ENCODE peak calls at places on chromosomes 2 and 18, in five cellular contexts. L is lower lobe of right lung, H is dorsolateral prefrontal cortex, E is fibroblast of the aortic adventitia, Q is AG20443. J is an unnamed sample.

GRCh38 chr2:58107803-58108710 is 61.5 kb downstream of the VRK2 start:
- DNase-seq in L (no peak), H (no peak), E (peak), Q (peak), J (peak)

GRCh38 chr2:136932700-136933099 is 167.4 kb downstream of the THSD7B start:
- DNase-seq in L (no peak), H (no peak), E (peak), Q (peak), J (no peak)

GRCh38 chr2:158973111-158973510 is 4.7 kb downstream of the TANC1 start:
- DNase-seq in L (no peak), H (no peak), E (no peak), Q (no peak), J (no peak)

GRCh38 chr18:24504401-24504800 is 44.0 kb downstream of the HRH4 start:
- DNase-seq in L (no peak), H (no peak), E (no peak), Q (no peak), J (no peak)

GRCh38 chr18:13550446-13551304 is 175.7 kb downstream of the FAM210A start:
- DNase-seq in L (no peak), H (no peak), E (no peak), Q (no peak), J (no peak)

GRCh38 chr2:239609583-239610310 is 208.9 kb upstream of the HDAC4 start:
- DNase-seq in L (peak), H (no peak), E (no peak), Q (no peak), J (no peak)

GRCh38 chr2:15081356-15081755 is 448.8 kb downstream of the LRATD1 start:
- DNase-seq in L (no peak), H (no peak), E (no peak), Q (no peak), J (no peak)

GRCh38 chr2:19801367-19802087 is 100.3 kb downstream of the TTC32 start:
- DNase-seq in L (peak), H (no peak), E (peak), Q (peak), J (no peak)

GRCh38 chr18:47404845-47405244 is 153.4 kb upstream of the SKOR2 start:
- DNase-seq in L (no peak), H (no peak), E (no peak), Q (no peak), J (no peak)

GRCh38 chr18:25786778-25787177 is 303.6 kb downstream of the SS18 start:
- DNase-seq in L (no peak), H (no peak), E (peak), Q (peak), J (no peak)

GRCh38 chr2:139000087-139000486 is 219.9 kb upstream of the NXPH2 start:
- DNase-seq in L (no peak), H (no peak), E (no peak), Q (no peak), J (no peak)

GRCh38 chr2:46876741-46877384 is 38.7 kb downstream of the MCFD2 start:
- DNase-seq in L (no peak), H (no peak), E (peak), Q (peak), J (no peak)

GRCh38 chr18:36493349-36494281 is 196.1 kb downstream of the FHOD3 start:
- DNase-seq in L (no peak), H (no peak), E (peak), Q (peak), J (no peak)

GRCh38 chr18:59303006-59303405 is 15.4 kb downstream of the CPLX4 start:
- DNase-seq in L (no peak), H (no peak), E (no peak), Q (no peak), J (no peak)

GRCh38 chr2:37085731-37086147 is 1.4 kb downstream of the GPATCH11 start:
- DNase-seq in L (no peak), H (no peak), E (peak), Q (peak), J (no peak)

GRCh38 chr2:26298638-26299393 is 47.1 kb upstream of the SELENOI start:
- DNase-seq in L (peak), H (no peak), E (peak), Q (peak), J (no peak)

GRCh38 chr2:121626777-121627524 is 22.3 kb downstream of the CLASP1 start:
- DNase-seq in L (peak), H (no peak), E (peak), Q (no peak), J (no peak)

GRCh38 chr2:134664051-134664450 is 54.7 kb downstream of the TMEM163 start:
- DNase-seq in L (no peak), H (no peak), E (no peak), Q (no peak), J (no peak)

GRCh38 chr2:27828305-27828704 is 56.8 kb downstream of the MRPL33 start:
- DNase-seq in L (no peak), H (no peak), E (no peak), Q (no peak), J (no peak)

GRCh38 chr2:218429951-218430692 is 11.2 kb downstream of the VIL1 start:
- DNase-seq in L (peak), H (peak), E (no peak), Q (no peak), J (no peak)

GRCh38 chr18:22841840-22842239 is 91.3 kb upstream of the RBBP8 start:
- DNase-seq in L (no peak), H (no peak), E (peak), Q (no peak), J (no peak)

GRCh38 chr2:112768432-112768831 is 4.0 kb upstream of the CKAP2L start:
- DNase-seq in L (no peak), H (no peak), E (no peak), Q (no peak), J (no peak)

GRCh38 chr18:29157905-29158304 is 981.0 kb upstream of the CDH2 start:
- DNase-seq in L (no peak), H (no peak), E (no peak), Q (no peak), J (no peak)

GRCh38 chr2:108533832-108534576 is at the start of gene LIMS1:
- DNase-seq in L (peak), H (peak), E (peak), Q (peak), J (peak)

J was measured in hippocampal formation.